ENCODE peak calls at places on chromosomes 5 and 9, in four cellular contexts. V is lower leg skin, P is right atrium auricular region, K is AG04450. T is an unnamed sample.

GRCh38 chr5:177194278-177194677 is 60.7 kb downstream of the NSD1 start:
- DNase-seq in P (no peak), V (no peak), K (peak), T (peak)

GRCh38 chr5:109688647-109688998 is 1.1 kb upstream of the MAN2A1 start:
- DNase-seq in K (no peak), P (no peak), V (no peak), T (no peak)

GRCh38 chr9:128164332-128164885 is 4.3 kb downstream of the BBLN start:
- DNase-seq in P (no peak), K (no peak), V (no peak), T (peak)

GRCh38 chr9:32926901-32927300 is 74.5 kb downstream of the APTX start:
- DNase-seq in K (no peak), P (no peak), V (no peak), T (peak)

GRCh38 chr5:132067451-132067850 is 6.1 kb upstream of the CSF2 start:
- DNase-seq in P (no peak), V (no peak), K (no peak), T (no peak)

GRCh38 chr9:78541868-78542267 is 244.9 kb downstream of the PSAT1 start:
- DNase-seq in V (no peak), K (no peak), P (no peak), T (no peak)

GRCh38 chr9:76987594-76988200 is 31.8 kb upstream of the FOXB2 start:
- DNase-seq in K (no peak), P (no peak), V (no peak), T (peak)

GRCh38 chr9:26779072-26779471 is 113.5 kb downstream of the CAAP1 start:
- DNase-seq in V (no peak), K (no peak), P (no peak), T (peak)

GRCh38 chr5:141780240-141780951 is 97.8 kb downstream of the PCDH1 start:
- DNase-seq in K (no peak), V (no peak), P (no peak), T (no peak)

GRCh38 chr9:133286523-133286922 is 11.5 kb upstream of the ABO start:
- DNase-seq in P (no peak), V (no peak), K (no peak), T (no peak)

GRCh38 chr9:102855646-102856045 is 139.5 kb upstream of the CYLC2 start:
- DNase-seq in V (no peak), P (no peak), K (no peak), T (no peak)

GRCh38 chr5:80346055-80346454 is 26.3 kb downstream of the SPZ1 start:
- DNase-seq in P (no peak), K (no peak), V (no peak), T (no peak)

GRCh38 chr9:86842573-86842972 is 104.7 kb downstream of the GAS1 start:
- DNase-seq in P (no peak), K (no peak), V (no peak), T (peak)

GRCh38 chr9:137382728-137383452 is 40.1 kb downstream of the EXD3 start:
- DNase-seq in P (no peak), K (no peak), V (peak), T (no peak)

GRCh38 chr5:39732166-39732565 is 307.4 kb upstream of the DAB2 start:
- DNase-seq in K (no peak), V (no peak), P (no peak), T (no peak)

GRCh38 chr9:92730897-92731296 is 33.7 kb downstream of the BICD2 start:
- DNase-seq in K (no peak), P (no peak), V (peak), T (no peak)

GRCh38 chr9:78791779-78792178 is 494.9 kb downstream of the PSAT1 start:
- DNase-seq in V (no peak), P (no peak), K (no peak), T (peak)

GRCh38 chr5:157528036-157528632 is 47.4 kb downstream of the ADAM19 start:
- DNase-seq in P (no peak), K (no peak), V (no peak), T (peak)

GRCh38 chr5:16616536-16617271 is at the start of gene RETREG1:
- DNase-seq in P (no peak), V (peak), K (no peak), T (no peak)

GRCh38 chr9:82606761-82607382 is 456.1 kb downstream of the RASEF start:
- DNase-seq in V (no peak), P (no peak), K (no peak), T (peak)

GRCh38 chr9:98673681-98674080 is 35.1 kb downstream of the GABBR2 start:
- DNase-seq in K (no peak), V (no peak), P (no peak), T (no peak)

GRCh38 chr9:98678244-98678842 is 30.4 kb downstream of the GABBR2 start:
- DNase-seq in P (no peak), K (no peak), V (no peak), T (no peak)
- TF ChIP-seq CTCF in P (no peak), K (peak), V (no peak), T (peak)

GRCh38 chr9:126327750-126328120 is 1.1 kb downstream of the MVB12B start:
- DNase-seq in K (no peak), V (no peak), P (no peak), T (no peak)
- H3K4me3 ChIP-seq in K (peak), V (no peak), P (peak), T (peak)

DNA sequence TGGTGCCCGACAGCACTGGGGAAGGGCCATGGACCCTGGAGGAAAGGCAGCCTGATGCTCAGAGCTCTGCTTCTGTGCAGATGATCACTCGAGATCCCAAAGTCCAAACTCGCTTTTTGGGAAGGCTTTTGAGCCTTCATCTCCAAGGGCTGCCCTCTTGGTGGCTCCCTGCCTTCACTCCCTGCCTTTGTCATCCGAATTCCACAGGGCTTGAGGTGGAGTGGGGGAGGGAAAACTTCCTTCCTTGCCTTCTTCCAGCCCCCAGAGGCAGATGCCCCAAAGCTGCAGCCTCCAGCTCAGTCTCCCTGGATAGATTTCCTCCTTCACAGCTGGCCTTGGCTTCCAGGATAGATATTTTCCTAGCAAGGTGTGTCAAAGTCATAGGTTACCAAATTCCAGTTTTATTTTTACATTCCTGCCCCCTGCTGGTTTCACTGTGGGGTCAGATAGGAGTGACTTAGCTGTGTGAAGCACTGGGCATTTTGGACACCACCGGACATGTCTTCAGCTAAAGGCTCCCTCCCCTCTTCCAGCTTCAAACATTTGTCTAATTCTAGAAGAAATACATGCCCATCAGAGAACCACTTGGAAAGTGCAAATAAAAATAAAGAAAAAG is 268.2 kb downstream of the HSPA4 start:
- DNase-seq in K (no peak), P (no peak), V (no peak), T (no peak)
- TF ChIP-seq CTCF in K (no peak), P (no peak), V (no peak), T (peak)

GRCh38 chr5:61653802-61654580 is 321.9 kb downstream of the ZSWIM6 start:
- DNase-seq in V (no peak), K (no peak), P (no peak), T (no peak)

GRCh38 chr5:61657010-61657409 is 325.0 kb downstream of the ZSWIM6 start:
- DNase-seq in P (no peak), K (no peak), V (no peak), T (no peak)

GRCh38 chr5:61658592-61659008 is 326.5 kb downstream of the ZSWIM6 start:
- DNase-seq in K (peak), V (peak), P (peak), T (peak)

GRCh38 chr5:61662670-61663069 is 330.6 kb downstream of the ZSWIM6 start:
- DNase-seq in P (no peak), K (no peak), V (no peak), T (no peak)

GRCh38 chr5:61659221-61659696 is 327.2 kb downstream of the ZSWIM6 start:
- DNase-seq in V (no peak), P (no peak), K (no peak), T (no peak)
- H3K4me3 ChIP-seq in V (no peak), P (no peak), K (no peak), T (no peak)

DNA sequence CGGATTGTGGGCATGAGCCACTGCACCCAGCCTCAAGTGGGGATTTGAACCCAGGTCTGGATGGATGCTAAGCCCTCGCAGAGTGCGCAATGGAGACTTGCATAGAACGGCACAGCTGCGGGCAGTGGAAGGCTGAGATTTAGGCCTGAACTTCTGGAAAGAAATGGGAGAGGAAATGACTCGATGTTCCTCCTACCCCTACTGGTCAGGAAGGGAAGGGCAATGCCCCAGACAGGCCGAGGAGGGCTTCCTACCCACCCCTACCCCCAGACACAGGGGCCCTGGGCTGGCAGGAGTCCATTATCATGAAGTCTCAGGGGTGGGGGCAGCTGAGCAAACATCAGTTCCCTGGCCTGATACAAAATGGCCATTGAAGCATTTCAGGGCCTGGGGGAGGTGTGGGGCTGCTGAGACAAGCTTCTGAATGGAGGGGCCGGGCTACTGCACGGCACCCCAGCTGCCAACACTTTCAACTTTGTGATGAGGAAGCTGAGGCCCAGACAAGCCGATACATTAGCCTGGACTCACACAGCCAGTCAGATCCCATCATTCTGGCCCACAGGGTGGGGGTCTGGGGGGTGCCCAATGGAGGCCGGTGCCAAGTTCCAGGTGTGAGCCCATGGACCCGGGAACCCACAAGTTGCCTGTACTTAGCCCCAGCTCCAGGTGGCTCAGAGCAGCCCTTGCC is 13.5 kb upstream of the WDR38 start:
- DNase-seq in P (no peak), K (no peak), V (no peak), T (no peak)
- TF ChIP-seq CTCF in P (peak), K (peak), V (no peak), T (peak)

GRCh38 chr5:2621631-2622030 is 129.8 kb downstream of the IRX2 start:
- DNase-seq in V (no peak), K (no peak), P (no peak), T (no peak)
- H3K4me3 ChIP-seq in V (no peak), K (no peak), P (no peak), T (no peak)